ENCODE peak calls at places on chromosomes 11 and 22, in four cellular contexts. Y is effector CD4-positive, alpha-beta T cell; L is activated CD4-positive, alpha-beta T cell treated with anti-CD3 and anti-CD28 coated beads for 24 hours; Q is non-pigmented ciliary epithelial cell. C is an unnamed sample.
A peak's percentile ranks its signal among the peaks of the same experiment; 100 is the strongest.

GRCh38 chr11:49208006-49208721 is at the start of gene FOLH1:
- DNase-seq in Y (no peak), Q (no peak), L (no peak), C (no peak)

GRCh38 chr11:106077609-106078517 is at the start of gene AASDHPPT:
- DNase-seq in L (peak; percentile 10), Y (no peak), Q (no peak), C (no peak)

GRCh38 chr11:3162410-3163240 is 2.5 kb downstream of the OSBPL5 start:
- DNase-seq in L (no peak), Q (no peak), Y (no peak), C (no peak)

GRCh38 chr11:126973051-126973450 is 27.5 kb downstream of the KIRREL3 start:
- DNase-seq in Y (no peak), Q (no peak), L (no peak), C (no peak)

GRCh38 chr11:92111291-92111690 is 113.3 kb upstream of the FAT3 start:
- DNase-seq in Q (no peak), Y (no peak), L (no peak), C (no peak)

GRCh38 chr11:47443028-47443700 is 5.8 kb downstream of the RAPSN start:
- DNase-seq in Y (no peak), L (no peak), Q (no peak), C (no peak)

GRCh38 chr11:1573077-1573846 is 1.2 kb upstream of the DUSP8 start:
- DNase-seq in Y (no peak), Q (no peak), L (no peak), C (no peak)

GRCh38 chr22:28793976-28794584 is 6.3 kb downstream of the XBP1 start:
- DNase-seq in L (no peak), Q (no peak), Y (no peak), C (no peak)

GRCh38 chr11:134542401-134543143 is 130.5 kb upstream of the B3GAT1 start:
- DNase-seq in L (no peak), Y (no peak), Q (no peak), C (no peak)

GRCh38 chr11:69587454-69588081 is 53.4 kb upstream of the CCND1 start:
- DNase-seq in L (no peak), Y (no peak), Q (peak; percentile 19), C (peak; percentile 30)

GRCh38 chr11:128323381-128323780 is 264.0 kb downstream of the ETS1 start:
- DNase-seq in Y (no peak), Q (no peak), L (no peak), C (no peak)

GRCh38 chr22:35352214-35353111 is 28.4 kb upstream of the HMOX1 start:
- DNase-seq in Q (no peak), L (peak; percentile 47), Y (no peak), C (no peak)

GRCh38 chr22:27709919-27710452 is 91.6 kb downstream of the MN1 start:
- DNase-seq in L (no peak), Y (no peak), Q (no peak), C (no peak)

GRCh38 chr11:44731685-44732411 is 5.1 kb downstream of the TSPAN18 start:
- DNase-seq in Q (no peak), Y (no peak), L (no peak), C (no peak)

GRCh38 chr11:116683982-116684381 is 88.8 kb downstream of the BUD13 start:
- DNase-seq in L (no peak), Q (no peak), Y (no peak), C (no peak)

GRCh38 chr11:5808500-5809121 is at the start of gene OR52N2:
- DNase-seq in Q (peak; percentile 18), L (peak; percentile 58), Y (peak; percentile 66), C (peak; percentile 13)

GRCh38 chr11:11524436-11525038 is 97.3 kb downstream of the GALNT18 start:
- DNase-seq in L (no peak), Q (no peak), Y (no peak), C (no peak)

GRCh38 chr11:130904380-130904779 is 11.9 kb downstream of the SNX19 start:
- DNase-seq in Y (no peak), L (no peak), Q (no peak), C (no peak)

GRCh38 chr11:4511846-4512245 is 29.4 kb downstream of the OR52K1 start:
- DNase-seq in L (no peak), Q (no peak), Y (no peak), C (no peak)

GRCh38 chr22:49961601-49962011 is 1.0 kb downstream of the PIM3 start:
- DNase-seq in Q (no peak), Y (no peak), L (no peak), C (no peak)

GRCh38 chr11:19974886-19975285 is 185.4 kb downstream of the DBX1 start:
- DNase-seq in L (no peak), Y (no peak), Q (no peak), C (no peak)

GRCh38 chr11:130137999-130138398 is 21.6 kb upstream of the ST14 start:
- DNase-seq in Q (no peak), Y (no peak), L (no peak), C (no peak)

GRCh38 chr22:49962751-49963646 is 2.4 kb downstream of the PIM3 start:
- DNase-seq in L (no peak), Q (no peak), Y (peak; percentile 8), C (no peak)

GRCh38 chr22:20174785-20175596 is 24.1 kb upstream of the CCDC188 start:
- DNase-seq in Y (no peak), L (no peak), Q (no peak), C (no peak)